ENCODE peak calls at places on chromosomes 6 and 20, in five cellular contexts. B, X, Q, L and Z are unnamed samples.

GRCh38 chr20:57596358-57596757 is 23.9 kb downstream of the ZBP1 start:
- DNase-seq in X (no peak), B (no peak), L (no peak), Q (no peak), Z (no peak)

GRCh38 chr6:111971866-111972532 is 81.9 kb upstream of the CCN6 start:
- DNase-seq in X (no peak), Q (no peak), B (no peak), L (no peak), Z (no peak)

GRCh38 chr20:37903317-37904007 is 535 bp downstream of the VSTM2L start:
- DNase-seq in B (no peak), X (no peak), L (no peak), Q (no peak), Z (peak)

GRCh38 chr6:168363811-168364792 is 44.5 kb upstream of the DACT2 start:
- DNase-seq in X (no peak), B (no peak), L (no peak), Q (no peak), Z (no peak)

GRCh38 chr20:823326-823902 is 10.1 kb upstream of the FAM110A start:
- DNase-seq in L (no peak), B (no peak), X (no peak), Q (no peak), Z (no peak)

GRCh38 chr6:130070747-130071146 is 52.4 kb downstream of the L3MBTL3 start:
- DNase-seq in X (no peak), Q (no peak), L (no peak), B (no peak), Z (no peak)

GRCh38 chr6:11876934-11877433 is 98.4 kb upstream of the ADTRP start:
- DNase-seq in B (no peak), L (no peak), X (no peak), Q (no peak), Z (peak)

GRCh38 chr6:165580139-165580538 is 82.9 kb downstream of the PDE10A start:
- DNase-seq in Q (no peak), B (no peak), L (no peak), X (no peak), Z (no peak)

GRCh38 chr6:44038543-44039065 is 88.6 kb downstream of the MRPL14 start:
- DNase-seq in Q (no peak), B (no peak), L (no peak), X (no peak), Z (no peak)

GRCh38 chr20:36101201-36101600 is 53.3 kb upstream of the EPB41L1 start:
- DNase-seq in B (no peak), Q (no peak), L (no peak), X (no peak), Z (no peak)

GRCh38 chr20:30168025-30168799 is 1089.3 kb upstream of the DEFB115 start:
- DNase-seq in L (no peak), Q (no peak), X (peak), B (no peak), Z (no peak)

GRCh38 chr6:21186479-21187055 is 407.0 kb upstream of the SOX4 start:
- DNase-seq in B (no peak), Q (no peak), X (no peak), L (no peak), Z (no peak)

GRCh38 chr20:49281059-49281912 is 3.4 kb upstream of the ZNFX1 start:
- DNase-seq in L (no peak), X (no peak), Q (no peak), B (no peak), Z (no peak)

GRCh38 chr6:56899311-56899710 is 55.6 kb upstream of the BEND6 start:
- DNase-seq in B (peak), L (no peak), Q (no peak), X (no peak), Z (no peak)

DNA sequence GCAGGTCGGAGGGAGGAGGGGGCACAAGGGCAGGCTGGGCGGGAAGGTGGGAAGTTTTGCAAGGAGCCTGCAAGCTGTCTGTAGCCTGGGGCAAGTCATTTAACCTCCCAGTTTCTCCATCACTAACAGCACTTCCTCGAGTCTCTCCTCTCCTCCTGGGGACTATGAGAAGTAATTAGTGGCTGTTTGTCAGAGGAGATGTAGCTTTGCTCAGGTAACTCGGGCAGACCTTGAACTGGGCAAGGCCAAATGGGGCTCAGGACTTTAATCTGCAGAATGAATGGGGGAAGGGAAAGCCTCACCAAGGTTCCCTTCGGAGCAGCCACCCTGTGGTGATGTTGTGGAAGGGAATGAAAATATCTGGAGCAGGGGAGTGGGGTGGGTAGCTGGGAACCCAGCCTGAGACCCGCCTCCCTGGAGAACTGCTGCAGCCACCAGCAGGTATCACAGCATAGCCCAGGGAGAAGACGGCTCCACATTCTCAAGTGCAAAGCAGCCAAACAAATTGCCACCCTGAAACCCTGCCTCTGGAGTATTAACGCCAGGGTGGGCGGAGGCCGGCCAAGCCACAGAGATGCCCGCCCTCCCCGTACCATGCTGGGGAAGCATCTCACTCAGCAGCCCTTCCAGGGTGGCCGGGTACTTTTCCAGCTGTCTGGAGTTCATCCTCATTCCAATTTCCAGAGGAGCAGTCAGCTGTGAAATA is 6.1 kb upstream of the LEMD2 start:
- DNase-seq in B (no peak), L (no peak), X (no peak), Q (no peak), Z (no peak)
- TF ChIP-seq CTCF in B (no peak), L (no peak), X (no peak), Q (no peak), Z (no peak)

GRCh38 chr6:136284909-136285308 is 4.7 kb downstream of the BCLAF1 start:
- DNase-seq in B (peak), Q (no peak), L (no peak), X (no peak), Z (no peak)

GRCh38 chr6:136289327-136289578 is 393 bp downstream of the BCLAF1 start:
- DNase-seq in X (peak), B (peak), L (peak), Q (peak), Z (peak)

GRCh38 chr6:136290406-136291010 is 862 bp upstream of the BCLAF1 start:
- DNase-seq in X (peak), B (peak), Q (peak), L (peak), Z (peak)

GRCh38 chr6:136289579-136290405 is at the start of gene BCLAF1:
- DNase-seq in Q (peak), X (peak), B (peak), L (peak), Z (peak)

GRCh38 chr6:136288566-136289326 is 900 bp downstream of the BCLAF1 start:
- DNase-seq in Q (peak), B (peak), X (peak), L (peak), Z (peak)
- TF ChIP-seq CTCF in Q (peak), B (no peak), X (peak), L (peak), Z (no peak)

GRCh38 chr20:15930324-15931305 is 642.6 kb downstream of the KIF16B start:
- DNase-seq in X (no peak), B (peak), L (no peak), Q (peak), Z (no peak)
- TF ChIP-seq CTCF in X (peak), B (peak), L (no peak), Q (peak), Z (peak)

GRCh38 chr20:5426026-5426425 is 109.3 kb upstream of the PROKR2 start:
- DNase-seq in Q (no peak), B (no peak), L (no peak), X (no peak), Z (no peak)

GRCh38 chr20:5434116-5434515 is 117.4 kb upstream of the PROKR2 start:
- DNase-seq in B (no peak), L (no peak), Q (no peak), X (no peak), Z (no peak)

GRCh38 chr20:5433352-5433751 is 116.6 kb upstream of the PROKR2 start:
- DNase-seq in L (no peak), X (no peak), Q (no peak), B (no peak), Z (no peak)

GRCh38 chr20:5432030-5432429 is 115.3 kb upstream of the PROKR2 start:
- DNase-seq in X (no peak), Q (no peak), L (no peak), B (no peak), Z (no peak)

DNA sequence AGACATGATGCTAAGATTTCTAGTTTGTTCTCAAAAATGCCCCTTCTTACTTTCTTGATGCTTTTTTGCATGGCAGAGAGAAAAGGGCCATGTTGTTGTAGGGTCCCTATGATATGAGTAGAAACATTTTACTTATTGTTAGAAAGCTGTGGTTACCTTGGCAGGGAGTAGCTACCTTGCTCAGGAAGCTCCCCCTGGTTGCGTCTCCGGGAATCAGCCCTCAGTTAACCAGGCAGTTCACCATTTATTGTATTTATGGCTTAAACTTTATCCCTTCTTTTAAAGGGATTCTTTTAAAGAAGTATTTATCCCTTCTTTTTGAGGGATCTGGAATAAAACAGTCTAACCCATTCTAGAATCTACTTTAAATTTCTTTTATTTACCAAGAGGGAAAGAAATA is 113.9 kb upstream of the PROKR2 start:
- DNase-seq in B (no peak), L (no peak), Q (no peak), X (no peak), Z (no peak)
- TF ChIP-seq CTCF in B (no peak), L (no peak), Q (no peak), X (no peak), Z (no peak)

GRCh38 chr6:25590986-25591385 is 61.0 kb upstream of the SCGN start:
- DNase-seq in L (no peak), Q (no peak), B (no peak), X (no peak), Z (no peak)
- TF ChIP-seq CTCF in L (no peak), Q (no peak), B (no peak), X (no peak), Z (no peak)

GRCh38 chr20:34876161-34877001 is at the start of gene ACSS2:
- DNase-seq in L (peak), X (peak), Q (peak), B (peak), Z (peak)

GRCh38 chr20:34877002-34877264 is 521 bp downstream of the ACSS2 start:
- DNase-seq in Q (no peak), L (no peak), B (no peak), X (no peak), Z (no peak)

GRCh38 chr20:34873583-34874093 is 982 bp upstream of the GGT7 start:
- DNase-seq in X (no peak), B (no peak), Q (no peak), L (no peak), Z (no peak)

GRCh38 chr20:34874094-34874654 is 1.5 kb upstream of the GGT7 start:
- DNase-seq in L (peak), X (peak), B (peak), Q (peak), Z (peak)

DNA sequence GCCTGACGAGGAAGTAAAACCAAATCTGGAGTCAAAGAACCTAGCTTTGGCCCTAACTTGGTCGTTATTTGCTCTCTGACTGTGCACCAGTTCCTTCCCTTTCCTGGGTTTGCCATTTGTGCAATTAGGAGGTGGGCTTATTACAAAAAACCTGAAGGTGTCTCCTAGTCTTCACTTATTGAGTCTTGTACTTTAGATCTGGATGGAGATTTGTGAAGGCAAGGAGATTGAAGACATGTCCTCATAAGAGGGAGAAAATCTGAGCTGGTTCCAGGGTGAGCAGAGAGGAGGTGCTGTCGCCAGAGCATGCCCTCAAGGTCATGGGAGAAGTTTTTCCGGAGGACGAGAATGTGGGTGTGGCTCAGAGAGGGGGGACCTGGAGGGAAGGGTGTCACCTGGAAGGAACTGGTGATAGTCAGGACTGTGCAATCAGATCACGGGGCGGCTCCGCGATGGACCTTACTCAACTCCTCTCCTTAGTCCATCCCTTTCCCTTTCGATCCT is 703 bp upstream of the ACSS2 start:
- DNase-seq in B (no peak), L (no peak), X (no peak), Q (no peak), Z (no peak)
- TF ChIP-seq CTCF in B (peak), L (no peak), X (peak), Q (no peak), Z (no peak)

GRCh38 chr6:159541296-159541695 is 151.7 kb downstream of the SOD2 start:
- DNase-seq in B (no peak), L (no peak), X (no peak), Q (no peak), Z (no peak)

GRCh38 chr6:159535629-159536028 is 157.4 kb downstream of the SOD2 start:
- DNase-seq in Q (no peak), L (no peak), B (no peak), X (no peak), Z (no peak)

GRCh38 chr6:159540883-159541282 is 152.2 kb downstream of the SOD2 start:
- DNase-seq in L (no peak), Q (no peak), X (no peak), B (no peak), Z (no peak)

GRCh38 chr6:159540152-159540551 is 152.9 kb downstream of the SOD2 start:
- DNase-seq in X (no peak), Q (peak), B (no peak), L (peak), Z (no peak)
- TF ChIP-seq CTCF in X (peak), Q (peak), B (peak), L (peak), Z (no peak)

GRCh38 chr6:45988635-45989034 is 27.0 kb downstream of the CLIC5 start:
- DNase-seq in Q (peak), L (no peak), B (no peak), X (peak), Z (no peak)

GRCh38 chr6:45987866-45988265 is 27.8 kb downstream of the CLIC5 start:
- DNase-seq in B (no peak), X (no peak), L (no peak), Q (no peak), Z (no peak)

GRCh38 chr6:45990162-45990561 is 25.5 kb downstream of the CLIC5 start:
- DNase-seq in L (no peak), X (no peak), Q (no peak), B (no peak), Z (no peak)

GRCh38 chr6:45986746-45987274 is 28.9 kb downstream of the CLIC5 start:
- DNase-seq in X (peak), B (no peak), L (no peak), Q (no peak), Z (no peak)

DNA sequence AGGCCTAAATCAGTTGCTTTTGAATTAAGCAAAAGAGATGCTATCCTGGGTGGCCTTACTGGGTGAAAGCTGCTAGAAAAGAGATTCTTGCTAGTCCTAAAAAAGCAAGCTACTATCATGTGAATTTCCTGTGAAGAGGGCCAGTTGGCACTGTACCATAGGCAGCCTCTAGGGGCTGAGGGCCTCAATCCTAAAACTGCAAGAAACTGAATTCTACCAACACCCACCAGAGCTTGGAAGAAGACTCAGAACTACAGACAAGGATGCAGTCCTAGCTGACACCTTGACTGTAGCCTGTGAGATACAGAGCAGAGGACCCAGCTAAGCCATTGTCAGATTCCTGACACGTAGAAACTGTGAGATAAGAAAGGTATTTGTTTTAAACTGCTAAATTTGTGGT is 24.5 kb downstream of the CLIC5 start:
- DNase-seq in L (no peak), B (no peak), X (no peak), Q (no peak), Z (no peak)
- TF ChIP-seq CTCF in L (no peak), B (no peak), X (no peak), Q (peak), Z (no peak)